ENCODE peak calls at places on chromosomes 6 and 20, in five cellular contexts. L, Z, D, X and F are unnamed samples.

GRCh38 chr20:49979030-49979832 is 3.5 kb upstream of the SNAI1 start:
- DNase-seq in D (peak; percentile 45), X (peak; percentile 47), Z (peak; percentile 65), L (no peak), F (peak; percentile 34)

GRCh38 chr6:135722679-135723078 is 128.8 kb upstream of the PDE7B start:
- DNase-seq in Z (no peak), X (peak; percentile 99), L (peak; percentile 95), D (peak; percentile 70), F (no peak)

GRCh38 chr6:147204060-147204785 is at the start of gene STXBP5:
- DNase-seq in L (peak; percentile 13), Z (peak; percentile 57), D (peak; percentile 58), X (peak; percentile 67), F (peak; percentile 69)

GRCh38 chr6:31794294-31794865 is 1.2 kb downstream of the VARS1 start:
- DNase-seq in Z (no peak), L (peak; percentile 41), X (peak; percentile 39), D (no peak), F (no peak)

GRCh38 chr6:123604067-123604466 is 32.7 kb downstream of the TRDN start:
- DNase-seq in D (no peak), L (no peak), X (no peak), Z (no peak), F (no peak)

GRCh38 chr20:61719691-61720347 is 345.9 kb downstream of the TAF4 start:
- DNase-seq in X (no peak), D (no peak), L (no peak), Z (no peak), F (no peak)

GRCh38 chr6:16239798-16240123 is 1.4 kb downstream of the GMPR start:
- DNase-seq in D (no peak), X (peak; percentile 84), Z (no peak), L (no peak), F (peak; percentile 71)

GRCh38 chr6:81790034-81790433 is 37.6 kb upstream of the TENT5A start:
- DNase-seq in L (no peak), D (no peak), Z (no peak), X (no peak), F (no peak)

GRCh38 chr6:156698239-156699016 is 78.8 kb upstream of the ARID1B start:
- DNase-seq in D (no peak), Z (no peak), X (no peak), L (no peak), F (no peak)

GRCh38 chr20:24098886-24099285 is 110.3 kb upstream of the GGTLC1 start:
- DNase-seq in L (peak; percentile 8), Z (no peak), X (peak; percentile 81), D (no peak), F (no peak)

GRCh38 chr6:111711476-111711875 is 105.8 kb upstream of the TRAF3IP2 start:
- DNase-seq in Z (peak; percentile 58), X (no peak), D (no peak), L (no peak), F (no peak)

GRCh38 chr6:15088904-15089568 is 156.8 kb upstream of the JARID2 start:
- DNase-seq in L (no peak), D (no peak), X (no peak), Z (no peak), F (no peak)

GRCh38 chr6:79408598-79408997 is 128.6 kb downstream of the LCA5 start:
- DNase-seq in L (no peak), Z (no peak), X (no peak), D (no peak), F (no peak)

GRCh38 chr20:36541227-36542018 is at the start of gene MYL9:
- DNase-seq in L (peak; percentile 64), X (peak; percentile 48), Z (peak; percentile 94), D (peak; percentile 20), F (no peak)

GRCh38 chr6:34455831-34456230 is 10.0 kb upstream of the PACSIN1 start:
- DNase-seq in D (no peak), Z (no peak), L (no peak), X (no peak), F (no peak)

GRCh38 chr20:11376998-11377397 is 540.7 kb upstream of the BTBD3 start:
- DNase-seq in X (peak; percentile 87), L (no peak), D (peak; percentile 55), Z (no peak), F (no peak)

GRCh38 chr6:143024977-143025376 is 35.7 kb upstream of the AIG1 start:
- DNase-seq in X (no peak), L (no peak), D (no peak), Z (no peak), F (no peak)

GRCh38 chr6:138291036-138291848 is 73.0 kb upstream of the PBOV1 start:
- DNase-seq in D (no peak), Z (no peak), L (no peak), X (no peak), F (no peak)

GRCh38 chr6:84762220-84762940 is 2.0 kb downstream of the TBX18 start:
- DNase-seq in X (no peak), L (peak; percentile 53), Z (peak; percentile 22), D (no peak), F (no peak)

GRCh38 chr6:149057464-149057840 is 260.1 kb upstream of the TAB2 start:
- DNase-seq in Z (no peak), L (no peak), D (no peak), X (no peak), F (no peak)

GRCh38 chr20:53517146-53517545 is 76.5 kb downstream of the ZNF217 start:
- DNase-seq in D (no peak), X (no peak), Z (no peak), L (no peak), F (no peak)

GRCh38 chr6:138275976-138276375 is 57.7 kb upstream of the PBOV1 start:
- DNase-seq in X (no peak), D (no peak), L (no peak), Z (no peak), F (no peak)

GRCh38 chr20:31833130-31833930 is 12.1 kb downstream of the FOXS1 start:
- DNase-seq in X (peak; percentile 52), Z (peak; percentile 70), D (peak; percentile 59), L (no peak), F (peak; percentile 44)

GRCh38 chr6:166490671-166491500 is 95.6 kb downstream of the RAMACL start:
- DNase-seq in Z (no peak), L (no peak), X (peak; percentile 23), D (peak; percentile 13), F (no peak)

GRCh38 chr20:45179166-45179565 is 4.5 kb downstream of the PI3 start:
- DNase-seq in Z (no peak), D (no peak), L (no peak), X (no peak), F (no peak)

GRCh38 chr6:4180653-4181255 is 45.4 kb upstream of the ECI2 start:
- DNase-seq in X (peak; percentile 38), D (peak; percentile 56), Z (no peak), L (peak; percentile 57), F (no peak)

GRCh38 chr20:24580855-24581254 is 111.4 kb downstream of the SYNDIG1 start:
- DNase-seq in L (no peak), Z (no peak), D (no peak), X (no peak), F (no peak)

GRCh38 chr20:10622657-10623418 is 51.0 kb downstream of the JAG1 start:
- DNase-seq in X (no peak), D (no peak), L (peak; percentile 66), Z (no peak), F (no peak)

GRCh38 chr6:151483968-151484367 is 9.8 kb upstream of the CCDC170 start:
- DNase-seq in Z (no peak), X (no peak), D (no peak), L (no peak), F (no peak)

GRCh38 chr6:87494761-87495422 is 22.1 kb downstream of the SLC35A1 start:
- DNase-seq in L (no peak), X (no peak), D (no peak), Z (no peak), F (no peak)

GRCh38 chr20:33772439-33772838 is 38.7 kb upstream of the CHMP4B start:
- DNase-seq in D (no peak), Z (no peak), L (no peak), X (no peak), F (no peak)

GRCh38 chr20:5535211-5535756 is 214.9 kb upstream of the SHLD1 start:
- DNase-seq in L (peak; percentile 61), D (peak; percentile 96), X (no peak), Z (no peak), F (peak; percentile 69)